ENCODE peak calls at places on chromosomes 16 and 17, in five cellular contexts. W is lower lobe of right lung, N is uterus, P is neuronal stem cell, S is endothelial cell of umbilical vein. T is an unnamed sample.

GRCh38 chr16:11624645-11625607 is 38.2 kb upstream of the LITAF start:
- DNase-seq in S (no peak), P (no peak), N (no peak), W (no peak), T (no peak)

GRCh38 chr16:73027655-73028220 is 20.2 kb downstream of the ZFHX3 start:
- DNase-seq in N (no peak), W (no peak), S (no peak), P (no peak), T (no peak)

GRCh38 chr17:30554839-30555751 is 77.9 kb downstream of the GOSR1 start:
- DNase-seq in S (peak), W (peak), N (no peak), P (no peak), T (peak)

GRCh38 chr17:27579897-27580321 is 51.1 kb upstream of the LGALS9 start:
- DNase-seq in P (no peak), S (no peak), N (no peak), W (no peak), T (no peak)

GRCh38 chr16:71738820-71739219 is 14.3 kb upstream of the PHLPP2 start:
- DNase-seq in N (no peak), W (no peak), S (no peak), P (no peak), T (no peak)

GRCh38 chr16:11057696-11058345 is 113.5 kb downstream of the CLEC16A start:
- DNase-seq in S (no peak), P (no peak), N (no peak), W (no peak), T (no peak)

GRCh38 chr17:81519284-81520020 is 6.9 kb upstream of the ACTG1 start:
- DNase-seq in N (peak), P (no peak), W (peak), S (no peak), T (no peak)

GRCh38 chr17:56499799-56500388 is 93.6 kb upstream of the NOG start:
- DNase-seq in S (peak), N (no peak), W (no peak), P (no peak), T (peak)

GRCh38 chr16:27080870-27081269 is 14.1 kb downstream of the C16orf82 start:
- DNase-seq in P (no peak), S (no peak), N (no peak), W (no peak), T (peak)

GRCh38 chr16:50354629-50355456 is 13.9 kb downstream of the BRD7 start:
- DNase-seq in N (no peak), W (no peak), S (peak), P (no peak), T (no peak)

GRCh38 chr16:85256190-85256739 is 144.0 kb upstream of the CIBAR2 start:
- DNase-seq in S (no peak), W (no peak), P (no peak), N (no peak), T (no peak)

GRCh38 chr17:4256952-4257351 is 6.8 kb downstream of the ANKFY1 start:
- DNase-seq in N (no peak), W (no peak), P (no peak), S (no peak), T (peak)

GRCh38 chr16:69726313-69727060 is at the start of gene NQO1:
- DNase-seq in P (peak), W (peak), S (peak), N (peak), T (peak)

GRCh38 chr16:4057439-4057877 is 58.8 kb downstream of the ADCY9 start:
- DNase-seq in S (no peak), N (no peak), P (no peak), W (no peak), T (no peak)

GRCh38 chr17:59607817-59608403 is 11.8 kb upstream of the CLTC start:
- DNase-seq in P (no peak), N (no peak), W (no peak), S (no peak), T (no peak)

GRCh38 chr16:56669005-56669839 is at the start of gene MT1H:
- DNase-seq in P (no peak), S (no peak), W (no peak), N (no peak), T (no peak)

GRCh38 chr17:49362723-49363117 is 670 bp upstream of the ZNF652 start:
- DNase-seq in W (no peak), N (no peak), P (no peak), S (no peak), T (no peak)

GRCh38 chr16:84804326-84804725 is 15.5 kb upstream of the CRISPLD2 start:
- DNase-seq in W (no peak), N (no peak), P (no peak), S (no peak), T (no peak)

GRCh38 chr16:50308237-50308965 is 42.0 kb downstream of the ADCY7 start:
- DNase-seq in P (no peak), N (no peak), S (no peak), W (no peak), T (no peak)

GRCh38 chr17:64025732-64026294 is 5.4 kb upstream of the ICAM2 start:
- DNase-seq in S (peak), P (peak), W (peak), N (peak), T (peak)

GRCh38 chr16:53744449-53744848 is 40.5 kb downstream of the FTO start:
- DNase-seq in N (no peak), S (no peak), P (no peak), W (no peak), T (no peak)

GRCh38 chr17:42906772-42907171 is 6.2 kb downstream of the G6PC1 start:
- DNase-seq in P (no peak), S (no peak), N (no peak), W (no peak), T (no peak)

GRCh38 chr17:82300707-82301270 is 16.6 kb downstream of the CD7 start:
- DNase-seq in W (peak), P (no peak), N (peak), S (peak), T (no peak)

GRCh38 chr17:78112508-78113471 is 15.8 kb downstream of the TMC6 start:
- DNase-seq in N (peak), W (peak), P (peak), S (peak), T (peak)

GRCh38 chr16:88697831-88698693 is 8.1 kb downstream of the RNF166 start:
- DNase-seq in N (no peak), W (no peak), S (no peak), P (no peak), T (no peak)

GRCh38 chr17:13310858-13311257 is 290.9 kb downstream of the HS3ST3A1 start:
- DNase-seq in W (no peak), N (no peak), P (no peak), S (no peak), T (no peak)

GRCh38 chr17:65588194-65588808 is 26.9 kb upstream of the AXIN2 start:
- DNase-seq in P (no peak), S (no peak), N (no peak), W (peak), T (no peak)

GRCh38 chr17:56316604-56317003 is 163.3 kb downstream of the ANKFN1 start:
- DNase-seq in W (no peak), N (no peak), S (no peak), P (no peak), T (no peak)

GRCh38 chr17:492015-492399 is 139.4 kb upstream of the RPH3AL start:
- DNase-seq in W (no peak), S (no peak), P (no peak), N (no peak), T (no peak)

GRCh38 chr17:488993-489757 is 136.6 kb upstream of the RPH3AL start:
- DNase-seq in W (peak), S (peak), P (peak), N (no peak), T (no peak)

GRCh38 chr17:493666-494065 is 141.1 kb upstream of the RPH3AL start:
- DNase-seq in P (no peak), S (no peak), N (no peak), W (no peak), T (no peak)

GRCh38 chr17:491086-492014 is 138.7 kb upstream of the RPH3AL start:
- DNase-seq in N (peak), S (peak), W (peak), P (peak), T (peak)

GRCh38 chr17:489758-490329 is 137.2 kb upstream of the RPH3AL start:
- DNase-seq in P (peak), N (no peak), W (peak), S (peak), T (no peak)
- H3K27ac ChIP-seq in P (no peak), N (peak), W (peak), S (peak), T (peak)

GRCh38 chr17:50458290-50458689 is 10.4 kb downstream of the CHAD start:
- DNase-seq in S (no peak), W (no peak), N (no peak), P (no peak), T (no peak)
- H3K27ac ChIP-seq in S (no peak), W (no peak), N (no peak), P (no peak), T (no peak)

DNA sequence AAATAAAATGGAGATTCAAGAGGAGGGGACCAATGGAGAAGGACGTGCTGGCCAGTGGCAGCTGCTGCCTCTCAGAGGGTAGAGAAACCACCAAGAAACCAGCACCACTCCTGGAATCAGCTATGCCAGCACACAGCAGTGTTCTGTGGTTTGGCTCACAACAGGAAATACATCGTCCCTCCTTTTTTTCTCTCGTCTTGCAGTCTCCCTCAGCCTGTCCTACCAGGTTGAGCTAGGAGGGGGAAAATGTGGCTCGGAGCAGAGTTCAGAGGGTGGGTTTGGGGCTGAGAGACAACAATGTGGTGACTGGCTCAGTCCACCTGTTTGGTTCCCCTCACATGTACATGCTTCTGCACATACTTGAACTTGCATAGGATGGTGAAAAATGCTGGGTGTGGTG is 19.9 kb upstream of the SLC16A5 start:
- DNase-seq in W (no peak), S (no peak), N (no peak), P (no peak), T (no peak)
- H3K27ac ChIP-seq in W (no peak), S (no peak), N (no peak), P (no peak), T (no peak)

GRCh38 chr17:74231846-74232713 is 18.7 kb downstream of the TTYH2 start:
- DNase-seq in P (no peak), W (no peak), N (no peak), S (no peak), T (no peak)
- H3K27ac ChIP-seq in P (no peak), W (no peak), N (no peak), S (no peak), T (no peak)

DNA sequence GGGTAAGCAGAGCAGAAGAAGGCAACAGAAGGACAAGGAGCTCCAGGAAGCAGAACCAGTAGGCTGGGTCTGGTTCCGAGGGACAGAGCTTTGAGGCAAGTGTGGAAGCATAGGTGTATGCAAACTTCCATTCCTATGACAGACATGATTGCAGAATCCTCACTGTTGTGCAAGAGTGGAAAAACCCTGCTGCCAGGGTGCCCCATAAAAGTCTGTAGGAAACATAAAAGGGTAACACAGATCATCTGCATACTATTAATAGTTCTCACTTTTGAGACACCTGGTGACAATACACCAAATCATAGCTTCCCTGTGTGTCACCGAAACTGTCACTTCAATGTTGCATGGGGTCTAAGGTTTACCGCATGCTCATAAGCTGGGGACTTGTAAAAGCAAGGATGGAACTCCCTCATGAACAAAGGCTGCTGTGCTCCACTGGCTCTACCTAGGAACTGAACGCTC is 39.7 kb downstream of the ARHGAP17 start:
- DNase-seq in S (no peak), P (no peak), N (no peak), W (no peak), T (no peak)
- H3K27ac ChIP-seq in S (no peak), P (no peak), N (no peak), W (no peak), T (no peak)

GRCh38 chr17:75086496-75087181 is 1.1 kb upstream of the SLC16A5 start:
- DNase-seq in S (no peak), W (no peak), P (no peak), N (no peak), T (no peak)
- H3K27ac ChIP-seq in S (no peak), W (peak), P (no peak), N (no peak), T (no peak)

GRCh38 chr16:65531475-65531874 is 409.6 kb upstream of the CDH11 start:
- DNase-seq in N (no peak), S (no peak), P (no peak), W (no peak), T (no peak)

GRCh38 chr16:65537336-65537735 is 415.5 kb upstream of the CDH11 start:
- DNase-seq in W (no peak), S (no peak), P (no peak), N (no peak), T (no peak)

GRCh38 chr16:65532846-65533245 is 411.0 kb upstream of the CDH11 start:
- DNase-seq in W (no peak), N (no peak), P (no peak), S (no peak), T (no peak)

GRCh38 chr16:65534121-65534528 is 412.3 kb upstream of the CDH11 start:
- DNase-seq in W (no peak), N (no peak), S (no peak), P (no peak), T (no peak)

GRCh38 chr16:65532218-65532617 is 410.4 kb upstream of the CDH11 start:
- DNase-seq in W (no peak), S (peak), N (no peak), P (no peak), T (no peak)
- H3K27ac ChIP-seq in W (no peak), S (no peak), N (no peak), P (peak), T (peak)

DNA sequence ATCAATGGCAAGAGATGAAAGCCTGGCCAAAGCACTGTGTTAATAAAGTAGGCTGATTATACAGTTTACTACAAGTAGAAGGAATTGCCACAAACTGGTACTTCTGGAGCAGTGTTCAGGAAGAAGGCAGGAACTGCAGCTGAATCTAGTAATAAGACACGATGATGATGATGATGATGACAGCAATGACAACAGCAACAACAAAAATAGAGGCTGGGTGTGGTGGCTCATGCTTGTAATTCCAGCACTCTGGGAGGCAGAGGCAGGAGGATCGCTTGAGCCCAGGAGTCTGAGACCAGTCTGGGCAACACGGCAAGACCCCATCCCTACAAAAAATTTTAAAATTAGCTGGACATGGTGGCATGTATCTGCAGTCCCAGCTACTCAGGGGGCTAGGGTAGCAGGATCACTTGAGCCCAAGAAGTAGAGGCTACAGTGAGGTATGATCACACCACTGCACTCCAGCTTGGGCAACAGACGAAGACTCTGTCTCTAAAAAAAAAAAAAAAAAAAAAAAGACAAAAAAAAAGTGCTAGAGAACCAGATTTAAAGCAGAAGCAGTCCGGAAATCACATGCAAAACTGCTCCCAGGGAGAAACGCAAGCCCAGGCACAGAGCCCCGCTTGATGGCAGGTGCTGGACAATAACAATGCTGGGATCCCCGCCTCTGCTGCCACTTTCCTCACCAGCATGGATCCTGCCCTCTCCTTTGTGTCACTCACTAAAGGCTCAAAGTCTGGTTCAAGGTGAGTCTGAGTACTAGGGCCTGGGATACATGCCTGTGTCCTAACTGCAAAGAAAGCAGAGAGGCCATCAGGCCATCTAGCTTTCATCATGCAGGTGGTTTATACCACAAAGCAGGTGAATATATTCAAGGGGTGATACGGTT is 44.8 kb downstream of the CPPED1 start:
- DNase-seq in W (no peak), S (no peak), N (no peak), P (no peak), T (no peak)
- H3K27ac ChIP-seq in W (no peak), S (peak), N (no peak), P (no peak), T (no peak)

GRCh38 chr17:45222273-45222993 is 748 bp downstream of the FMNL1 start:
- DNase-seq in W (no peak), N (no peak), P (no peak), S (no peak), T (no peak)
- H3K27ac ChIP-seq in W (peak), N (no peak), P (no peak), S (no peak), T (no peak)

GRCh38 chr17:2965621-2966275 is 97.7 kb downstream of the OR1D5 start:
- DNase-seq in N (no peak), S (no peak), P (no peak), W (peak), T (peak)
- H3K27ac ChIP-seq in N (no peak), S (no peak), P (no peak), W (no peak), T (no peak)